ENCODE peak calls at places on chromosomes 3 and 15, in six cellular contexts. M, O, S, X, P and K are unnamed samples. For H3K4me1, the result is how much of the 10 kb centered on the place peaks cover.

GRCh38 chr3:150377601-150378466 is 30.3 kb upstream of the TSC22D2 start:
- DNase-seq in M (peak), O (no peak), S (no peak), X (peak), P (no peak), K (no peak)

GRCh38 chr3:127207727-127208482 is 15.0 kb downstream of the PRR23E start:
- DNase-seq in M (peak), O (no peak), S (no peak), X (no peak), P (no peak), K (no peak)

GRCh38 chr3:45950686-45951600 is 7.7 kb downstream of the CXCR6 start:
- DNase-seq in M (no peak), O (no peak), S (no peak), X (no peak), P (no peak), K (no peak)

GRCh38 chr3:59290358-59290757 is 240.5 kb upstream of the CFAP20DC start:
- DNase-seq in M (no peak), O (no peak), S (no peak), X (peak), P (no peak), K (no peak)

GRCh38 chr3:98986073-98986472 is 84.6 kb upstream of the DCBLD2 start:
- DNase-seq in M (no peak), O (peak), S (no peak), X (peak), P (peak), K (no peak)

GRCh38 chr3:42758126-42758525 is 14.9 kb downstream of the CCDC13 start:
- DNase-seq in M (no peak), O (no peak), S (no peak), X (no peak), P (no peak), K (no peak)

GRCh38 chr3:128070898-128071591 is 18.8 kb downstream of the SEC61A1 start:
- DNase-seq in M (no peak), O (no peak), S (no peak), X (no peak), P (no peak), K (no peak)

GRCh38 chr15:94027571-94027970 is 203.8 kb upstream of the MCTP2 start:
- DNase-seq in M (no peak), O (no peak), S (no peak), X (no peak), P (no peak), K (no peak)

GRCh38 chr3:7960601-7961000 is 541.0 kb upstream of the LMCD1 start:
- DNase-seq in M (no peak), O (no peak), S (no peak), X (no peak), P (no peak), K (no peak)

GRCh38 chr3:13706886-13707285 is 158.0 kb downstream of the FBLN2 start:
- DNase-seq in M (no peak), O (no peak), S (no peak), X (no peak), P (no peak), K (peak)

GRCh38 chr3:62823461-62824050 is 51.7 kb downstream of the CADPS start:
- DNase-seq in M (no peak), O (no peak), S (no peak), X (no peak), P (no peak), K (no peak)

DNA sequence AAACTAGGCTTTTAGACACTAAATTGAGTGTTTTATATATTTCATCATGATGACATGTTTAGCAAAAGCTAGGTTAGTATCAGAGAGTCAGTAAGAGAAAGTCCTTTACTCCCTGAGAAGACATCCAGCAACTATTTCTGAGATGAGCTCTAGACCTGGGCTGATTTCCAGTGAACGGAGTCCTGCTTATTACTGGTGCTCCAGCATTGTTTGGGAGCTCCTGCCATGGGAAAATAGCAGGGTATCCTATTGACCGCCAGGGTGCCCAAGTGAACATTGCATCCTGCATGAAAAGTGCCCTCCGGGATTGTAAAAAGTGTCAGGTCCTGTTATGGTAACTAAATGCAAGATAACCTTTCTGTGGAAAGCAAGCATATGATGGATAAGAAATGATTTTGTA is 96.9 kb downstream of the IL5RA start:
- DNase-seq in M (no peak), O (no peak), S (no peak), X (no peak), P (no peak), K (no peak)
- H3K4me1 ChIP-seq in M (under half), O (under half), S (under half), X (under half), P (under half), K (under half)

DNA sequence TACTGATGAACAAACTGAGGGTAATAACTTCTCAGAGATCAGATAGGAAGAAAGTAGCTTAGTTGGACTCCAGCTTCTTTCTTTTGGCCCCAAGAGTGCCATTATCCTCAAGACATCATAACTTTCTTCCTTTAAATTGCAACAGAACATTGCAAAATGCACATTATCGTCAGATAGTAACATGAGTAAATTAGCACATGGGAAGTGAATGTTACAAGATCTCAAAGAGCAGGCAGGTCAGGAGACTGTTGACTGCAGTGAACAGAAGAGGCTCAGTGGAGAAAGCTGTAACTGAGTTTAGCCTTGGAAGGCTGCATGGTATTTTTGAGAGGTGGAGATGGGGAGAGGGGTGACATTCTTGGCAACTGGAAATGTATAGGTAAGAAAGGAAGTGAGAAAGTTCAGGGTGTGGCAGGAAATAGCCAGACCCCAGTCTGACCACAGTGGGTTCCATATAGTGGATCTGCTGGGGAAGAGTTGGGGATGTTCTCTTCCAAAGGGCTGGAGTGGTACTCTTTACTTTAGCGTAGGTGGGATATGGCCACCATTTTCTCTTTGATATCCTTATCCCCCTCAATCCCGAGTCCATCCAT is 307.7 kb downstream of the RPLP1 start:
- DNase-seq in M (no peak), O (no peak), S (no peak), X (peak), P (no peak), K (no peak)
- H3K4me3 ChIP-seq in M (no peak), O (no peak), S (no peak), X (no peak), P (no peak), K (no peak)

GRCh38 chr15:98668566-98669308 is 20.4 kb downstream of the IGF1R start:
- DNase-seq in M (no peak), O (no peak), S (no peak), X (peak), P (peak), K (no peak)
- H3K27ac ChIP-seq in M (no peak), O (no peak), S (peak), X (peak), P (no peak), K (peak)

GRCh38 chr3:78726545-78726944 is 1041.3 kb downstream of the ROBO1 start:
- DNase-seq in M (no peak), O (no peak), S (no peak), X (no peak), P (no peak), K (no peak)
- H3K4me1 ChIP-seq in M (under half), O (under half), S (under half), X (under half), P (under half), K (under half)

DNA sequence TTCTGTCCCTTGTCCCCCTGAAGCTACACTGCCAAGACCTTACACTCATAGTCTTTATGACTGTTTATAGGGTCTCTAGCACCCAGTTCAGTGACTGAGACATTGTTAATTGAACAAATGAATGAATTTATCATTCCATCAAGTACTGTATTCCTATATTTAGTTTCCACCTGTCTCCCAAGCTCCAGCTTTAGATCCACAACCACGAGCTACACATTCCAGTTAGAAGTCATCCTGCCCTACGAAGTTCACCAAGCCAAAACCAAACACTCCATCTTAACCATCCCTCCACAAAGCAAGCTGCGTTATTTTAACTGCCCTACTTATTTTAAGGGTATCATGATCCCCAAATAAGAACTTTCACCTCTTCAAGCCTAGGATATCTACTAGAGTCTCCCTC is 31.3 kb downstream of the TNIK start:
- DNase-seq in M (no peak), O (no peak), S (no peak), X (no peak), P (no peak), K (no peak)
- H3K4me3 ChIP-seq in M (no peak), O (no peak), S (no peak), X (no peak), P (no peak), K (no peak)

DNA sequence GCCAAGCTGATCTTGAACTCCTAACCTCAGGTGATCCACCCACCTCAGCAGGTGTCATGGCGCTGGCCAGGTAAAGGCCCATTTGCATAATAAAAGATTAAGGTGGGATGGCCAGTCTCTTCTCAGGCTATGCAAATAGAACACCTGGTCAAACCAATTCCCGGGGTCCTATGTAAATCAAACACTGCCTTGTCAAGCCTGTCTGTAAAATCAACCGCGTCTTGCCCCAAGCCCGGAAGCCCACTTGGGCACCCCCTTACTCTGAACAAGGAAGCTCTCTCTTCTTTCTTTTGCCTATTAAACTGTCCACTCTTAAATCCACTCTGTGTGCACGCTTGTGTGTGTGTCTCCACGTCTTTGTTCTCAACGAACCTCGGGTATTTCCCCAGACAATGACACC is 13.0 kb upstream of the POC1A start:
- DNase-seq in M (no peak), O (no peak), S (no peak), X (no peak), P (no peak), K (no peak)
- H3K27ac ChIP-seq in M (no peak), O (no peak), S (no peak), X (no peak), P (no peak), K (no peak)